ENCODE peak calls at places on chromosomes 3 and 15, in ten cellular contexts. One of them, this sample, is unnamed.

GRCh38 chr3:9340450-9341009 is 22.3 kb upstream of the THUMPD3 start:
- DNase-seq in cardiac fibroblast: peak
- DNase-seq in Caco-2: no peak
- DNase-seq in RWPE1: peak
- DNase-seq in GM06990: no peak
- DNase-seq in suprapubic skin: no peak
- DNase-seq in fibroblast of villous mesenchyme: peak
- DNase-seq in AG04450: no peak
- DNase-seq in omental fat pad: no peak
- DNase-seq in fibroblast of the aortic adventitia: peak
- DNase-seq in this sample: no peak

GRCh38 chr3:101857279-101857678 is 8.0 kb downstream of the NFKBIZ start:
- DNase-seq in RWPE1: no peak
- DNase-seq in omental fat pad: no peak
- DNase-seq in GM06990: no peak
- DNase-seq in Caco-2: no peak
- DNase-seq in cardiac fibroblast: no peak
- DNase-seq in suprapubic skin: no peak
- DNase-seq in fibroblast of the aortic adventitia: no peak
- DNase-seq in AG04450: no peak
- DNase-seq in fibroblast of villous mesenchyme: no peak
- DNase-seq in this sample: no peak

GRCh38 chr3:159627229-159627628 is 361.4 kb upstream of the IL12A start:
- DNase-seq in GM06990: no peak
- DNase-seq in cardiac fibroblast: no peak
- DNase-seq in AG04450: no peak
- DNase-seq in suprapubic skin: no peak
- DNase-seq in RWPE1: no peak
- DNase-seq in Caco-2: no peak
- DNase-seq in omental fat pad: no peak
- DNase-seq in fibroblast of the aortic adventitia: no peak
- DNase-seq in fibroblast of villous mesenchyme: no peak
- DNase-seq in this sample: no peak

GRCh38 chr3:102629943-102630342 is 195.1 kb downstream of the ZPLD1 start:
- DNase-seq in Caco-2: no peak
- DNase-seq in omental fat pad: no peak
- DNase-seq in fibroblast of villous mesenchyme: no peak
- DNase-seq in RWPE1: no peak
- DNase-seq in AG04450: no peak
- DNase-seq in suprapubic skin: no peak
- DNase-seq in fibroblast of the aortic adventitia: no peak
- DNase-seq in cardiac fibroblast: no peak
- DNase-seq in GM06990: no peak
- DNase-seq in this sample: no peak

GRCh38 chr3:43858052-43858701 is 167.4 kb downstream of the ABHD5 start:
- DNase-seq in fibroblast of the aortic adventitia: no peak
- DNase-seq in GM06990: no peak
- DNase-seq in fibroblast of villous mesenchyme: no peak
- DNase-seq in suprapubic skin: no peak
- DNase-seq in cardiac fibroblast: no peak
- DNase-seq in AG04450: peak
- DNase-seq in RWPE1: no peak
- DNase-seq in omental fat pad: no peak
- DNase-seq in Caco-2: no peak
- DNase-seq in this sample: no peak

GRCh38 chr15:25368855-25369254 is 70.0 kb downstream of the UBE3A start:
- DNase-seq in GM06990: no peak
- DNase-seq in omental fat pad: no peak
- DNase-seq in RWPE1: no peak
- DNase-seq in fibroblast of villous mesenchyme: no peak
- DNase-seq in AG04450: no peak
- DNase-seq in fibroblast of the aortic adventitia: no peak
- DNase-seq in suprapubic skin: no peak
- DNase-seq in cardiac fibroblast: no peak
- DNase-seq in Caco-2: no peak
- DNase-seq in this sample: no peak

GRCh38 chr15:25180606-25181289 is 226.0 kb downstream of the SNRPN start:
- DNase-seq in GM06990: no peak
- DNase-seq in omental fat pad: no peak
- DNase-seq in AG04450: no peak
- DNase-seq in Caco-2: no peak
- DNase-seq in fibroblast of villous mesenchyme: no peak
- DNase-seq in cardiac fibroblast: no peak
- DNase-seq in fibroblast of the aortic adventitia: no peak
- DNase-seq in suprapubic skin: peak
- DNase-seq in RWPE1: no peak
- DNase-seq in this sample: no peak

GRCh38 chr3:135503429-135504083 is 462.0 kb upstream of the PPP2R3A start:
- DNase-seq in RWPE1: peak
- DNase-seq in omental fat pad: peak
- DNase-seq in suprapubic skin: no peak
- DNase-seq in cardiac fibroblast: peak
- DNase-seq in GM06990: peak
- DNase-seq in fibroblast of the aortic adventitia: peak
- DNase-seq in fibroblast of villous mesenchyme: peak
- DNase-seq in Caco-2: peak
- DNase-seq in AG04450: peak
- DNase-seq in this sample: peak

GRCh38 chr3:28173831-28174230 is 67.6 kb upstream of the CMC1 start:
- DNase-seq in cardiac fibroblast: peak
- DNase-seq in GM06990: no peak
- DNase-seq in AG04450: no peak
- DNase-seq in fibroblast of villous mesenchyme: no peak
- DNase-seq in suprapubic skin: no peak
- DNase-seq in Caco-2: no peak
- DNase-seq in fibroblast of the aortic adventitia: peak
- DNase-seq in RWPE1: no peak
- DNase-seq in omental fat pad: no peak
- DNase-seq in this sample: no peak

GRCh38 chr15:50828610-50829206 is 63.2 kb upstream of the SPPL2A start:
- DNase-seq in fibroblast of villous mesenchyme: peak
- DNase-seq in suprapubic skin: no peak
- DNase-seq in fibroblast of the aortic adventitia: peak
- DNase-seq in omental fat pad: peak
- DNase-seq in Caco-2: peak
- DNase-seq in cardiac fibroblast: peak
- DNase-seq in AG04450: peak
- DNase-seq in RWPE1: peak
- DNase-seq in GM06990: no peak
- DNase-seq in this sample: no peak

GRCh38 chr3:62873672-62874397 is 1.4 kb downstream of the CADPS start:
- DNase-seq in AG04450: no peak
- DNase-seq in suprapubic skin: peak
- DNase-seq in GM06990: peak
- DNase-seq in Caco-2: peak
- DNase-seq in cardiac fibroblast: no peak
- DNase-seq in fibroblast of the aortic adventitia: no peak
- DNase-seq in omental fat pad: no peak
- DNase-seq in RWPE1: no peak
- DNase-seq in fibroblast of villous mesenchyme: peak
- DNase-seq in this sample: no peak

GRCh38 chr15:50562735-50563640 is 16.5 kb upstream of the USP50 start:
- DNase-seq in fibroblast of the aortic adventitia: no peak
- DNase-seq in cardiac fibroblast: peak
- DNase-seq in omental fat pad: no peak
- DNase-seq in GM06990: no peak
- DNase-seq in suprapubic skin: no peak
- DNase-seq in RWPE1: no peak
- DNase-seq in fibroblast of villous mesenchyme: peak
- DNase-seq in Caco-2: no peak
- DNase-seq in AG04450: no peak
- DNase-seq in this sample: no peak

GRCh38 chr3:134850761-134851160 is 55.7 kb downstream of the EPHB1 start:
- DNase-seq in RWPE1: no peak
- DNase-seq in AG04450: no peak
- DNase-seq in fibroblast of the aortic adventitia: no peak
- DNase-seq in suprapubic skin: peak
- DNase-seq in Caco-2: no peak
- DNase-seq in fibroblast of villous mesenchyme: no peak
- DNase-seq in GM06990: no peak
- DNase-seq in cardiac fibroblast: no peak
- DNase-seq in omental fat pad: no peak
- DNase-seq in this sample: no peak

GRCh38 chr3:124887177-124887995 is at the start of gene ITGB5:
- DNase-seq in AG04450: peak
- DNase-seq in suprapubic skin: peak
- DNase-seq in RWPE1: peak
- DNase-seq in omental fat pad: no peak
- DNase-seq in GM06990: peak
- DNase-seq in fibroblast of the aortic adventitia: peak
- DNase-seq in cardiac fibroblast: peak
- DNase-seq in fibroblast of villous mesenchyme: peak
- DNase-seq in Caco-2: peak
- DNase-seq in this sample: peak

DNA sequence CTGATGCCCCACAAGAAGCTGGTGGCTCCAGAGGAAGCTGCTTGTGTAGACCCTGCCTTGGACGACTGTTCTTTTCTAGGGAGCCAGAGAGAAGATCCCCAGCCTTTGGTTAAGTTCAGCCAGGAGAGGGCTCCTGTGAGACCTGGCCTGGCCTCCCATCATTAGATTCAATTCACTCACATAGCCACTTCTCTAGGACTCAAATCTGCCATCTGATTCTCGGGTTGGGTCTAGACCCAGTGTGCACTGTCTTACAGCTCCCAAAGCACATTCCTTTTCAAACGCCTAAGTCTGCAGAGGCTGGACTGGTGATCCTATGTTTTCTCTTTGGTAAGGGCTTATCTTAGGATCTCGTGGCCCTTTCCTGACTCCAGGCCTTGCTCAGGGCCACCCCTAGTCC is 81.7 kb upstream of the NPHP3 start:
- DNase-seq in fibroblast of the aortic adventitia: no peak
- DNase-seq in RWPE1: no peak
- DNase-seq in omental fat pad: no peak
- DNase-seq in suprapubic skin: no peak
- DNase-seq in Caco-2: no peak
- DNase-seq in fibroblast of villous mesenchyme: no peak
- DNase-seq in AG04450: no peak
- DNase-seq in cardiac fibroblast: no peak
- DNase-seq in GM06990: no peak
- DNase-seq in this sample: no peak
- TF ChIP-seq CTCF in fibroblast of the aortic adventitia: no peak
- TF ChIP-seq CTCF in RWPE1: no peak
- TF ChIP-seq CTCF in omental fat pad: no peak
- TF ChIP-seq CTCF in suprapubic skin: no peak
- TF ChIP-seq CTCF in Caco-2: no peak
- TF ChIP-seq CTCF in fibroblast of villous mesenchyme: peak
- TF ChIP-seq CTCF in AG04450: no peak
- TF ChIP-seq CTCF in cardiac fibroblast: no peak
- TF ChIP-seq CTCF in GM06990: peak
- TF ChIP-seq CTCF in this sample: no peak

GRCh38 chr3:41364736-41365135 is 165.4 kb downstream of the CTNNB1 start:
- DNase-seq in GM06990: no peak
- DNase-seq in fibroblast of the aortic adventitia: no peak
- DNase-seq in omental fat pad: no peak
- DNase-seq in Caco-2: no peak
- DNase-seq in cardiac fibroblast: no peak
- DNase-seq in RWPE1: no peak
- DNase-seq in suprapubic skin: no peak
- DNase-seq in fibroblast of villous mesenchyme: peak
- DNase-seq in AG04450: no peak
- DNase-seq in this sample: no peak
- TF ChIP-seq CTCF in GM06990: no peak
- TF ChIP-seq CTCF in fibroblast of the aortic adventitia: no peak
- TF ChIP-seq CTCF in omental fat pad: no peak
- TF ChIP-seq CTCF in Caco-2: no peak
- TF ChIP-seq CTCF in cardiac fibroblast: no peak
- TF ChIP-seq CTCF in RWPE1: no peak
- TF ChIP-seq CTCF in suprapubic skin: no peak
- TF ChIP-seq CTCF in fibroblast of villous mesenchyme: no peak
- TF ChIP-seq CTCF in AG04450: no peak
- TF ChIP-seq CTCF in this sample: no peak

GRCh38 chr15:93466380-93466779 is 377.4 kb upstream of the RGMA start:
- DNase-seq in RWPE1: peak
- DNase-seq in fibroblast of villous mesenchyme: no peak
- DNase-seq in fibroblast of the aortic adventitia: no peak
- DNase-seq in omental fat pad: no peak
- DNase-seq in AG04450: no peak
- DNase-seq in Caco-2: no peak
- DNase-seq in suprapubic skin: no peak
- DNase-seq in GM06990: no peak
- DNase-seq in cardiac fibroblast: no peak
- DNase-seq in this sample: no peak

GRCh38 chr15:93458567-93458966 is 369.6 kb upstream of the RGMA start:
- DNase-seq in Caco-2: no peak
- DNase-seq in fibroblast of the aortic adventitia: no peak
- DNase-seq in GM06990: no peak
- DNase-seq in omental fat pad: no peak
- DNase-seq in cardiac fibroblast: no peak
- DNase-seq in AG04450: no peak
- DNase-seq in RWPE1: no peak
- DNase-seq in fibroblast of villous mesenchyme: no peak
- DNase-seq in suprapubic skin: no peak
- DNase-seq in this sample: no peak

GRCh38 chr15:93462690-93463089 is 373.7 kb upstream of the RGMA start:
- DNase-seq in RWPE1: no peak
- DNase-seq in GM06990: no peak
- DNase-seq in fibroblast of the aortic adventitia: no peak
- DNase-seq in fibroblast of villous mesenchyme: no peak
- DNase-seq in cardiac fibroblast: no peak
- DNase-seq in Caco-2: no peak
- DNase-seq in suprapubic skin: no peak
- DNase-seq in omental fat pad: no peak
- DNase-seq in AG04450: no peak
- DNase-seq in this sample: no peak

GRCh38 chr15:93459396-93459795 is 370.4 kb upstream of the RGMA start:
- DNase-seq in Caco-2: no peak
- DNase-seq in fibroblast of the aortic adventitia: no peak
- DNase-seq in cardiac fibroblast: no peak
- DNase-seq in GM06990: no peak
- DNase-seq in AG04450: no peak
- DNase-seq in RWPE1: no peak
- DNase-seq in fibroblast of villous mesenchyme: no peak
- DNase-seq in omental fat pad: no peak
- DNase-seq in suprapubic skin: no peak
- DNase-seq in this sample: no peak

GRCh38 chr15:93460717-93461116 is 371.7 kb upstream of the RGMA start:
- DNase-seq in fibroblast of the aortic adventitia: no peak
- DNase-seq in Caco-2: no peak
- DNase-seq in AG04450: no peak
- DNase-seq in cardiac fibroblast: no peak
- DNase-seq in suprapubic skin: no peak
- DNase-seq in RWPE1: no peak
- DNase-seq in omental fat pad: no peak
- DNase-seq in fibroblast of villous mesenchyme: no peak
- DNase-seq in GM06990: no peak
- DNase-seq in this sample: no peak
- TF ChIP-seq CTCF in fibroblast of the aortic adventitia: no peak
- TF ChIP-seq CTCF in Caco-2: no peak
- TF ChIP-seq CTCF in AG04450: no peak
- TF ChIP-seq CTCF in cardiac fibroblast: no peak
- TF ChIP-seq CTCF in suprapubic skin: no peak
- TF ChIP-seq CTCF in RWPE1: no peak
- TF ChIP-seq CTCF in omental fat pad: no peak
- TF ChIP-seq CTCF in fibroblast of villous mesenchyme: no peak
- TF ChIP-seq CTCF in GM06990: no peak
- TF ChIP-seq CTCF in this sample: no peak

DNA sequence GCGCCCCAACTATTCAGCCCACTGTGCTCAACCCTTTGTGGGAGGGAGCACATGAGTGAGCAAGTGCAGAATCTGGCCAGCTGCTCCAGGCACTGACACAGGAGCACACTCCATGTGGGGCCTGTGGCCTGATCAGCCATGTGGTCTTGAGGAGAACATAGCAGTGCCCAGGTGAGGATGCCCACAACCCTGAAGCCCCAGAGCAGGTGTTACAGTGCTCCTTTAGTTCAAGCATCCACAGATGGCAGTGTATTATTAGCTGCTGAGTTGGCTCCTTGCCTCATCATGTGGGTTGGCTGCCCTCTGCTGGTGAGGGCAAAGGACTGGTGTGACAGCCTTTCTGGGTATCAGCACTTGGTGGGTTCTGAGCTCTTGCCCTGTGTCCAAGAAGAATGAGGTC is 1588.2 kb downstream of the SI start:
- DNase-seq in Caco-2: peak
- DNase-seq in omental fat pad: no peak
- DNase-seq in fibroblast of the aortic adventitia: no peak
- DNase-seq in suprapubic skin: no peak
- DNase-seq in fibroblast of villous mesenchyme: peak
- DNase-seq in GM06990: no peak
- DNase-seq in RWPE1: peak
- DNase-seq in cardiac fibroblast: peak
- DNase-seq in AG04450: no peak
- DNase-seq in this sample: no peak
- TF ChIP-seq CTCF in Caco-2: peak
- TF ChIP-seq CTCF in omental fat pad: no peak
- TF ChIP-seq CTCF in fibroblast of the aortic adventitia: no peak
- TF ChIP-seq CTCF in suprapubic skin: no peak
- TF ChIP-seq CTCF in fibroblast of villous mesenchyme: peak
- TF ChIP-seq CTCF in GM06990: peak
- TF ChIP-seq CTCF in RWPE1: peak
- TF ChIP-seq CTCF in cardiac fibroblast: peak
- TF ChIP-seq CTCF in AG04450: peak
- TF ChIP-seq CTCF in this sample: no peak

This sample was measured in activated B cell treated with CpG ODN at 0.5 μM for 24 hours.